ENCODE peak calls at places on chromosomes 3 and 15, in nine cellular contexts. H, Y, E, S, A, Z, F, P and G are unnamed samples.

GRCh38 chr3:182385356-182385755 is 407.9 kb upstream of the ATP11B start:
- DNase-seq in H (no peak), Y (no peak), E (no peak), S (no peak), A (no peak), Z (no peak), F (no peak), P (peak; percentile 27), G (no peak)

GRCh38 chr15:96893159-96893906 is 562.8 kb downstream of the NR2F2 start:
- DNase-seq in H (no peak), Y (no peak), E (no peak), S (no peak), A (no peak), Z (no peak), F (peak; percentile 7), P (peak; percentile 39), G (no peak)

GRCh38 chr15:92803852-92804609 is 96.1 kb upstream of the CHD2 start:
- DNase-seq in H (peak; percentile 91), Y (peak; percentile 100), E (peak; percentile 52), S (peak; percentile 99), A (no peak), Z (peak; percentile 80), F (peak; percentile 78), P (no peak), G (peak; percentile 93)

GRCh38 chr15:57218826-57219576 is 157.3 kb upstream of the CGNL1 start:
- DNase-seq in H (no peak), Y (peak; percentile 88), E (no peak), S (peak; percentile 99), A (no peak), Z (no peak), F (peak; percentile 94), P (peak; percentile 8), G (no peak)

GRCh38 chr3:52789746-52790040 is 4.9 kb upstream of the ITIH3 start:
- DNase-seq in H (peak; percentile 75), Y (no peak), E (no peak), S (no peak), A (no peak), Z (no peak), F (no peak), P (no peak), G (no peak)

GRCh38 chr3:120092444-120092843 is 1.8 kb downstream of the GSK3B start:
- DNase-seq in H (no peak), Y (peak; percentile 10), E (no peak), S (no peak), A (no peak), Z (no peak), F (no peak), P (no peak), G (no peak)

GRCh38 chr3:154972951-154973350 is 107.2 kb upstream of the MME start:
- DNase-seq in H (no peak), Y (peak; percentile 48), E (no peak), S (no peak), A (no peak), Z (no peak), F (no peak), P (no peak), G (no peak)

GRCh38 chr3:190585771-190586630 is 72.1 kb downstream of the IL1RAP start:
- DNase-seq in H (no peak), Y (peak; percentile 97), E (no peak), S (peak; percentile 63), A (peak; percentile 11), Z (peak; percentile 55), F (no peak), P (peak; percentile 26), G (peak; percentile 36)

GRCh38 chr3:107523361-107524213 is 825 bp downstream of the BBX start:
- DNase-seq in H (peak; percentile 84), Y (peak; percentile 52), E (peak; percentile 49), S (no peak), A (no peak), Z (peak; percentile 81), F (peak; percentile 50), P (peak; percentile 74), G (peak; percentile 55)

GRCh38 chr3:143187132-143187531 is 67.6 kb downstream of the CHST2 start:
- DNase-seq in H (no peak), Y (no peak), E (no peak), S (no peak), A (no peak), Z (peak; percentile 26), F (no peak), P (no peak), G (no peak)

GRCh38 chr15:76418352-76419140 is 82.0 kb downstream of the ISL2 start:
- DNase-seq in H (no peak), Y (no peak), E (no peak), S (no peak), A (no peak), Z (no peak), F (no peak), P (no peak), G (no peak)

GRCh38 chr3:127413871-127414270 is 126.0 kb upstream of the PRR20G start:
- DNase-seq in H (peak; percentile 67), Y (no peak), E (no peak), S (no peak), A (no peak), Z (peak; percentile 23), F (no peak), P (no peak), G (no peak)

GRCh38 chr3:95721938-95722337 is 1092.5 kb upstream of the EPHA6 start:
- DNase-seq in H (no peak), Y (no peak), E (no peak), S (no peak), A (no peak), Z (no peak), F (no peak), P (no peak), G (no peak)

GRCh38 chr3:182739619-182740018 is 53.7 kb upstream of the ATP11B start:
- DNase-seq in H (no peak), Y (peak; percentile 29), E (no peak), S (no peak), A (no peak), Z (peak; percentile 25), F (no peak), P (no peak), G (no peak)

GRCh38 chr3:100891827-100892226 is 101.4 kb downstream of the ABI3BP start:
- DNase-seq in H (no peak), Y (peak; percentile 42), E (no peak), S (no peak), A (no peak), Z (no peak), F (no peak), P (no peak), G (no peak)

GRCh38 chr3:119084371-119085069 is 49.9 kb upstream of the IGSF11 start:
- DNase-seq in H (no peak), Y (no peak), E (no peak), S (no peak), A (no peak), Z (no peak), F (no peak), P (no peak), G (peak; percentile 54)

GRCh38 chr3:169146112-169146665 is 517.3 kb downstream of the MECOM start:
- DNase-seq in H (peak; percentile 81), Y (peak; percentile 27), E (peak; percentile 37), S (no peak), A (no peak), Z (no peak), F (no peak), P (peak; percentile 59), G (peak; percentile 60)

GRCh38 chr3:51677358-51677757 is 6.3 kb downstream of the TEX264 start:
- DNase-seq in H (no peak), Y (no peak), E (no peak), S (no peak), A (no peak), Z (no peak), F (no peak), P (no peak), G (no peak)

GRCh38 chr3:126149256-126149902 is 31.0 kb downstream of the ALDH1L1 start:
- DNase-seq in H (peak; percentile 45), Y (no peak), E (no peak), S (no peak), A (no peak), Z (no peak), F (no peak), P (no peak), G (peak; percentile 24)

GRCh38 chr3:32522682-32523081 is 20.0 kb upstream of the CMTM6 start:
- DNase-seq in H (no peak), Y (peak; percentile 22), E (no peak), S (no peak), A (no peak), Z (no peak), F (no peak), P (no peak), G (no peak)

GRCh38 chr3:14565791-14566588 is 25.8 kb upstream of the GRIP2 start:
- DNase-seq in H (no peak), Y (peak; percentile 48), E (no peak), S (no peak), A (no peak), Z (no peak), F (no peak), P (no peak), G (no peak)

GRCh38 chr15:96052572-96053038 is 277.9 kb upstream of the NR2F2 start:
- DNase-seq in H (no peak), Y (no peak), E (no peak), S (no peak), A (no peak), Z (no peak), F (peak; percentile 10), P (no peak), G (no peak)

GRCh38 chr3:40869013-40869412 is 330.3 kb upstream of the CTNNB1 start:
- DNase-seq in H (no peak), Y (no peak), E (no peak), S (no peak), A (no peak), Z (no peak), F (no peak), P (no peak), G (no peak)

GRCh38 chr3:16978234-16978920 is 93.6 kb downstream of the PLCL2 start:
- DNase-seq in H (no peak), Y (peak; percentile 42), E (no peak), S (no peak), A (no peak), Z (no peak), F (no peak), P (no peak), G (no peak)

GRCh38 chr3:51550080-51550819 is 11.7 kb downstream of the RAD54L2 start:
- DNase-seq in H (no peak), Y (no peak), E (no peak), S (no peak), A (no peak), Z (no peak), F (no peak), P (no peak), G (no peak)

GRCh38 chr3:30951806-30952205 is 57.3 kb upstream of the GADL1 start:
- DNase-seq in H (no peak), Y (no peak), E (no peak), S (no peak), A (no peak), Z (no peak), F (no peak), P (no peak), G (no peak)

GRCh38 chr3:52810923-52811322 is 16.3 kb downstream of the ITIH3 start:
- DNase-seq in H (no peak), Y (no peak), E (no peak), S (no peak), A (no peak), Z (no peak), F (no peak), P (no peak), G (no peak)

GRCh38 chr3:13621381-13622221 is 72.7 kb downstream of the FBLN2 start:
- DNase-seq in H (no peak), Y (no peak), E (no peak), S (no peak), A (no peak), Z (no peak), F (no peak), P (peak; percentile 61), G (no peak)

GRCh38 chr3:165254812-165255211 is 58.6 kb upstream of the SLITRK3 start:
- DNase-seq in H (no peak), Y (no peak), E (no peak), S (no peak), A (no peak), Z (no peak), F (peak; percentile 78), P (peak; percentile 2), G (no peak)

GRCh38 chr3:52253314-52254260 is 8.0 kb downstream of the PPM1M start:
- DNase-seq in H (peak; percentile 88), Y (no peak), E (no peak), S (no peak), A (peak; percentile 63), Z (peak; percentile 89), F (no peak), P (no peak), G (no peak)

GRCh38 chr3:57582470-57583168 is 14.5 kb downstream of the ARF4 start:
- DNase-seq in H (no peak), Y (peak; percentile 24), E (no peak), S (no peak), A (no peak), Z (no peak), F (peak; percentile 10), P (peak; percentile 26), G (no peak)